ENCODE peak calls at places on chromosomes 3 and 15, in four cellular contexts. H is naive thymus-derived CD8-positive, alpha-beta T cell; A is stimulated activated CD4-positive, alpha-beta T cell treated with anti-CD3 and anti-CD28 coated beads, TNF-alpha, amount 100 ng/mL, for 4 hours; Y is A549. B is an unnamed sample.

GRCh38 chr15:74421302-74422245 is 12.2 kb downstream of the SEMA7A start:
- DNase-seq in A (no peak), H (no peak), Y (no peak), B (no peak)

GRCh38 chr15:92869977-92870644 is 30.0 kb upstream of the CHD2 start:
- DNase-seq in Y (no peak), H (no peak), A (no peak), B (no peak)

GRCh38 chr3:125119752-125120369 is 64.1 kb upstream of the HEG1 start:
- DNase-seq in Y (no peak), A (no peak), H (no peak), B (no peak)

GRCh38 chr3:73513260-73513659 is 111.5 kb downstream of the PDZRN3 start:
- DNase-seq in H (no peak), A (no peak), Y (no peak), B (no peak)

GRCh38 chr15:96354731-96355560 is 24.4 kb downstream of the NR2F2 start:
- DNase-seq in A (no peak), H (no peak), Y (peak; percentile 79), B (no peak)

GRCh38 chr3:54433846-54434245 is 311.5 kb downstream of the CACNA2D3 start:
- DNase-seq in H (no peak), Y (no peak), A (no peak), B (no peak)

GRCh38 chr3:141963301-141963700 is 86.9 kb downstream of the ATP1B3 start:
- DNase-seq in H (no peak), Y (no peak), A (no peak), B (no peak)

GRCh38 chr3:185625784-185626183 is 39.7 kb downstream of the SENP2 start:
- DNase-seq in H (no peak), Y (no peak), A (no peak), B (no peak)

GRCh38 chr15:26864664-26865191 is 2.1 kb upstream of the GABRA5 start:
- DNase-seq in H (no peak), A (no peak), Y (peak; percentile 74), B (no peak)

B was measured in kidney.